ENCODE peak calls at places on chromosomes 7 and 10, in six cellular contexts. R is neuronal stem cell, Q is IMR-90, W is mesenchymal stem cell, C is H1, B is H9. V is an unnamed sample.

GRCh38 chr7:6553460-6554044 is 2.3 kb upstream of the GRID2IP start:
- DNase-seq in R (no peak), Q (no peak), W (no peak), C (no peak), B (peak; percentile 34), V (no peak)

GRCh38 chr10:72688208-72688651 is 3.7 kb upstream of the MCU start:
- DNase-seq in R (no peak), Q (peak; percentile 95), W (peak; percentile 73), C (no peak), B (no peak), V (peak; percentile 28)

GRCh38 chr10:99853655-99854054 is 71.2 kb downstream of the ABCC2 start:
- DNase-seq in R (no peak), Q (no peak), W (no peak), C (no peak), B (no peak), V (no peak)

GRCh38 chr7:28347964-28348363 is 64.4 kb upstream of the CREB5 start:
- DNase-seq in R (no peak), Q (peak; percentile 76), W (no peak), C (no peak), B (no peak), V (no peak)

GRCh38 chr10:110643670-110644597 is at the start of gene RBM20:
- DNase-seq in R (peak; percentile 62), Q (no peak), W (peak; percentile 48), C (no peak), B (peak; percentile 59), V (no peak)

GRCh38 chr7:133139350-133139749 is 57.5 kb upstream of the CHCHD3 start:
- DNase-seq in R (peak; percentile 40), Q (peak; percentile 49), W (peak; percentile 37), C (peak; percentile 21), B (peak; percentile 81), V (peak; percentile 40)

GRCh38 chr7:22586806-22587180 is 86.8 kb upstream of the STEAP1B start:
- DNase-seq in R (no peak), Q (peak; percentile 66), W (peak; percentile 93), C (no peak), B (peak; percentile 62), V (peak; percentile 53)

GRCh38 chr10:20870839-20871238 is 26.3 kb downstream of the NEBL start:
- DNase-seq in R (no peak), Q (no peak), W (no peak), C (no peak), B (no peak), V (no peak)

GRCh38 chr7:158266817-158267736 is 320.5 kb downstream of the PTPRN2 start:
- DNase-seq in R (no peak), Q (no peak), W (no peak), C (no peak), B (no peak), V (no peak)

GRCh38 chr10:77234599-77234998 is 403.0 kb downstream of the KCNMA1 start:
- DNase-seq in R (no peak), Q (no peak), W (no peak), C (no peak), B (no peak), V (no peak)

GRCh38 chr10:132064771-132065437 is 842 bp upstream of the JAKMIP3 start:
- DNase-seq in R (no peak), Q (no peak), W (no peak), C (no peak), B (no peak), V (no peak)

GRCh38 chr7:22433710-22434460 is 66.1 kb downstream of the STEAP1B start:
- DNase-seq in R (no peak), Q (peak; percentile 47), W (no peak), C (peak; percentile 33), B (peak; percentile 85), V (peak; percentile 42)

GRCh38 chr10:96257944-96258343 is 13.4 kb downstream of the BLNK start:
- DNase-seq in R (no peak), Q (no peak), W (no peak), C (no peak), B (no peak), V (no peak)

GRCh38 chr7:44309271-44310091 is 15.9 kb downstream of the CAMK2B start:
- DNase-seq in R (peak; percentile 47), Q (peak; percentile 32), W (peak; percentile 59), C (no peak), B (peak; percentile 71), V (peak; percentile 53)

GRCh38 chr10:131257027-131257426 is 54.5 kb downstream of the TCERG1L start:
- DNase-seq in R (no peak), Q (no peak), W (no peak), C (no peak), B (no peak), V (no peak)

GRCh38 chr7:42012786-42013360 is 224.1 kb downstream of the GLI3 start:
- DNase-seq in R (no peak), Q (no peak), W (no peak), C (no peak), B (no peak), V (no peak)

GRCh38 chr7:26627871-26628270 is 236.5 kb downstream of the SKAP2 start:
- DNase-seq in R (no peak), Q (no peak), W (no peak), C (no peak), B (no peak), V (no peak)

GRCh38 chr7:55251313-55251712 is 113.8 kb upstream of the LANCL2 start:
- DNase-seq in R (no peak), Q (no peak), W (no peak), C (no peak), B (no peak), V (peak; percentile 74)

GRCh38 chr7:140967438-140967837 is 42.7 kb upstream of the BRAF start:
- DNase-seq in R (no peak), Q (no peak), W (no peak), C (no peak), B (no peak), V (no peak)

GRCh38 chr7:132218876-132219275 is 357.4 kb downstream of the PLXNA4 start:
- DNase-seq in R (no peak), Q (no peak), W (no peak), C (no peak), B (no peak), V (no peak)

GRCh38 chr10:5530412-5530806 is 5.6 kb downstream of the CALML3 start:
- DNase-seq in R (no peak), Q (no peak), W (no peak), C (no peak), B (peak; percentile 13), V (no peak)

GRCh38 chr7:41886257-41886905 is 183.5 kb upstream of the INHBA start:
- DNase-seq in R (no peak), Q (peak; percentile 95), W (peak; percentile 94), C (no peak), B (no peak), V (no peak)

GRCh38 chr10:5992398-5992797 is 15.1 kb upstream of the IL15RA start:
- DNase-seq in R (no peak), Q (no peak), W (no peak), C (no peak), B (no peak), V (no peak)

GRCh38 chr7:108805808-108806397 is 236.2 kb downstream of the DNAJB9 start:
- DNase-seq in R (no peak), Q (peak; percentile 1), W (peak; percentile 10), C (no peak), B (no peak), V (no peak)

GRCh38 chr7:128427289-128427891 is 17.6 kb upstream of the IMPDH1 start:
- DNase-seq in R (peak; percentile 61), Q (peak; percentile 58), W (peak; percentile 62), C (no peak), B (no peak), V (peak; percentile 93)

GRCh38 chr7:133560900-133561299 is 308.0 kb downstream of the EXOC4 start:
- DNase-seq in R (no peak), Q (no peak), W (no peak), C (no peak), B (no peak), V (no peak)

GRCh38 chr7:153887756-153888591 is 164.2 kb upstream of the DPP6 start:
- DNase-seq in R (peak; percentile 21), Q (no peak), W (no peak), C (no peak), B (peak; percentile 38), V (no peak)

GRCh38 chr10:24542314-24543270 is 181.1 kb downstream of the ARHGAP21 start:
- DNase-seq in R (no peak), Q (no peak), W (no peak), C (no peak), B (no peak), V (no peak)

GRCh38 chr10:24536653-24537052 is 187.0 kb downstream of the ARHGAP21 start:
- DNase-seq in R (no peak), Q (no peak), W (no peak), C (no peak), B (no peak), V (no peak)

GRCh38 chr10:24545585-24545984 is 178.1 kb downstream of the ARHGAP21 start:
- DNase-seq in R (no peak), Q (no peak), W (no peak), C (no peak), B (no peak), V (no peak)

GRCh38 chr10:24544776-24545175 is 178.9 kb downstream of the ARHGAP21 start:
- DNase-seq in R (no peak), Q (no peak), W (no peak), C (no peak), B (no peak), V (no peak)

GRCh38 chr10:24541239-24541753 is 182.4 kb downstream of the ARHGAP21 start:
- DNase-seq in R (no peak), Q (no peak), W (no peak), C (no peak), B (no peak), V (peak; percentile 28)
- H3K14ac ChIP-seq in R (no peak overlapping the region), Q (no peak overlapping the region), W (peak overlapping the region; percentile 65), C (no peak overlapping the region), B (no peak overlapping the region), V (no peak overlapping the region)

DNA sequence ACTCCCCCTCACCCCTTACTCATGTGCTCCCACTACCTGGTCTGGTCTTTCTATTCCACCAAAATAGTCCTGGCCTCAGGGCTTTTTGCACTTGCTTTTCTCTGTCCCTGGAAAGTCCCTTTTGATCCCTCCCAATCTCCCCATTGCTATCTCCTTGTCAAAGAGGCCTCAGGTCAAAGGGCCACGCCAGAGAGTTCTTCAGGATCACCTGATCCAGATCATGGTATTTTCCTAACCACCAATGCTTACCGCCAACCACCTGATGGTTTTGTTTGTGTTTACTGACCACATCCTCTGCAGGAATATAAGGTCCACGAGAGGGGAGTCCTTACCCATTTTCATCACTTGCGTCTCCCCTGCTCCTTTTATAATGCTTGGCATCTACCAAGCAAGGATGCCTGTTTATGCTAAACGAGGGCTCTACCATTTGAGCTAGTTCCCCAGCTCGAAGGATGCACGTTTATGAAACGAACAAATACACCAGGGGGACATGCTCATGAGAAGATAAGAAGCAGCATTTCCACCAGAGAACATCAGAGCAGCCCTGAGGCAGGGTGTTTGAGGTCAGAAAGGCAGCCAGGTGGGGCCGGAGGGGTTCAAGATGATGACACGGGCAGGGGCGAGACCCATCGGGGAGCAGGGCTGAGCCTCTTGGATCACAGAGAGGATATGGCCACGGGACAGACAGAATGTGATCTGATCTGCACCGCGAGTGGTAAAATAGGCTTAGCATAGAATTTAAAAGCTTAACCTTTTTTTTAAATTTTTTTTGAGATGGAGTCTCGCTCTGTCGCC is 43.1 kb upstream of the FOXK1 start:
- DNase-seq in R (no peak), Q (no peak), W (peak; percentile 17), C (no peak), B (no peak), V (no peak)
- H3K14ac ChIP-seq in R (no peak overlapping the region), Q (no peak overlapping the region), W (no peak overlapping the region), C (no peak overlapping the region), B (no peak overlapping the region), V (no peak overlapping the region)

GRCh38 chr10:1545524-1545923 is 191.8 kb downstream of the ADARB2 start:
- DNase-seq in R (no peak), Q (no peak), W (no peak), C (no peak), B (no peak), V (no peak)
- H3K14ac ChIP-seq in R (no peak overlapping the region), Q (no peak overlapping the region), W (no peak overlapping the region), C (no peak overlapping the region), B (peak overlapping the region; percentile 40), V (no peak overlapping the region)

GRCh38 chr10:64116731-64117130 is 595.5 kb downstream of the REEP3 start:
- DNase-seq in R (no peak), Q (no peak), W (no peak), C (no peak), B (no peak), V (peak; percentile 66)
- H3K14ac ChIP-seq in R (no peak overlapping the region), Q (no peak overlapping the region), W (no peak overlapping the region), C (no peak overlapping the region), B (no peak overlapping the region), V (no peak overlapping the region)